ENCODE peak calls at places on chromosomes 5 and 9, in six cellular contexts. One of them, this sample, is unnamed.

GRCh38 chr5:95331358-95331757 is 46.5 kb upstream of the MCTP1 start:
- DNase-seq in HCT116: no peak
- DNase-seq in SK-N-SH: no peak
- DNase-seq in GM23338: no peak
- DNase-seq in hepatocyte: no peak
- DNase-seq in MM.1S: no peak
- DNase-seq in this sample: no peak

GRCh38 chr5:133870661-133871060 is 97.8 kb downstream of the C5orf15 start:
- DNase-seq in HCT116: no peak
- DNase-seq in SK-N-SH: no peak
- DNase-seq in GM23338: no peak
- DNase-seq in hepatocyte: no peak
- DNase-seq in MM.1S: no peak
- DNase-seq in this sample: peak; percentile 78

GRCh38 chr9:113702423-113702755 is 173.7 kb upstream of the ZNF618 start:
- DNase-seq in HCT116: no peak
- DNase-seq in SK-N-SH: no peak
- DNase-seq in GM23338: no peak
- DNase-seq in hepatocyte: no peak
- DNase-seq in MM.1S: no peak
- DNase-seq in this sample: no peak

GRCh38 chr5:136034492-136034891 is 5.7 kb downstream of the TGFBI start:
- DNase-seq in HCT116: no peak
- DNase-seq in SK-N-SH: no peak
- DNase-seq in GM23338: no peak
- DNase-seq in hepatocyte: no peak
- DNase-seq in MM.1S: no peak
- DNase-seq in this sample: no peak

GRCh38 chr5:119368238-119368630 is 12.4 kb downstream of the TNFAIP8 start:
- DNase-seq in HCT116: no peak
- DNase-seq in SK-N-SH: no peak
- DNase-seq in GM23338: no peak
- DNase-seq in hepatocyte: no peak
- DNase-seq in MM.1S: peak; percentile 39
- DNase-seq in this sample: no peak

GRCh38 chr5:176364765-176365662 is at the start of gene ARL10:
- DNase-seq in HCT116: no peak
- DNase-seq in SK-N-SH: peak; percentile 91
- DNase-seq in GM23338: peak; percentile 65
- DNase-seq in hepatocyte: peak; percentile 61
- DNase-seq in MM.1S: no peak
- DNase-seq in this sample: peak; percentile 68

GRCh38 chr5:83701886-83702285 is 18.8 kb downstream of the HAPLN1 start:
- DNase-seq in HCT116: no peak
- DNase-seq in SK-N-SH: no peak
- DNase-seq in GM23338: no peak
- DNase-seq in hepatocyte: no peak
- DNase-seq in MM.1S: no peak
- DNase-seq in this sample: peak; percentile 20

GRCh38 chr5:39073759-39074008 is 515 bp downstream of the RICTOR start:
- DNase-seq in HCT116: no peak
- DNase-seq in SK-N-SH: no peak
- DNase-seq in GM23338: no peak
- DNase-seq in hepatocyte: no peak
- DNase-seq in MM.1S: no peak
- DNase-seq in this sample: no peak

GRCh38 chr9:133584559-133585476 is 24.4 kb downstream of the FAM163B start:
- DNase-seq in HCT116: no peak
- DNase-seq in SK-N-SH: peak; percentile 68
- DNase-seq in GM23338: peak; percentile 69
- DNase-seq in hepatocyte: peak; percentile 66
- DNase-seq in MM.1S: no peak
- DNase-seq in this sample: peak; percentile 42

GRCh38 chr9:108643756-108644510 is 211.9 kb downstream of the ACTL7B start:
- DNase-seq in HCT116: no peak
- DNase-seq in SK-N-SH: no peak
- DNase-seq in GM23338: no peak
- DNase-seq in hepatocyte: no peak
- DNase-seq in MM.1S: no peak
- DNase-seq in this sample: peak; percentile 37

GRCh38 chr5:154857091-154857533 is 1.3 kb upstream of the CNOT8 start:
- DNase-seq in HCT116: no peak
- DNase-seq in SK-N-SH: no peak
- DNase-seq in GM23338: peak; percentile 69
- DNase-seq in hepatocyte: no peak
- DNase-seq in MM.1S: peak; percentile 43
- DNase-seq in this sample: peak; percentile 94

GRCh38 chr5:135178476-135179155 is 144.6 kb upstream of the PITX1 start:
- DNase-seq in HCT116: no peak
- DNase-seq in SK-N-SH: no peak
- DNase-seq in GM23338: no peak
- DNase-seq in hepatocyte: no peak
- DNase-seq in MM.1S: no peak
- DNase-seq in this sample: no peak

GRCh38 chr5:14574891-14575496 is 6.6 kb upstream of the OTULINL start:
- DNase-seq in HCT116: no peak
- DNase-seq in SK-N-SH: no peak
- DNase-seq in GM23338: no peak
- DNase-seq in hepatocyte: no peak
- DNase-seq in MM.1S: no peak
- DNase-seq in this sample: no peak

GRCh38 chr5:55096186-55096585 is 6.3 kb upstream of the GZMA start:
- DNase-seq in HCT116: no peak
- DNase-seq in SK-N-SH: no peak
- DNase-seq in GM23338: no peak
- DNase-seq in hepatocyte: no peak
- DNase-seq in MM.1S: no peak
- DNase-seq in this sample: no peak

GRCh38 chr9:74773886-74774479 is 113.7 kb downstream of the TRPM6 start:
- DNase-seq in HCT116: peak; percentile 67
- DNase-seq in SK-N-SH: peak; percentile 56
- DNase-seq in GM23338: peak; percentile 84
- DNase-seq in hepatocyte: peak; percentile 87
- DNase-seq in MM.1S: peak; percentile 80
- DNase-seq in this sample: peak; percentile 78

GRCh38 chr5:68673451-68674180 is 420.2 kb upstream of the SLC30A5 start:
- DNase-seq in HCT116: no peak
- DNase-seq in SK-N-SH: no peak
- DNase-seq in GM23338: no peak
- DNase-seq in hepatocyte: no peak
- DNase-seq in MM.1S: no peak
- DNase-seq in this sample: no peak

DNA sequence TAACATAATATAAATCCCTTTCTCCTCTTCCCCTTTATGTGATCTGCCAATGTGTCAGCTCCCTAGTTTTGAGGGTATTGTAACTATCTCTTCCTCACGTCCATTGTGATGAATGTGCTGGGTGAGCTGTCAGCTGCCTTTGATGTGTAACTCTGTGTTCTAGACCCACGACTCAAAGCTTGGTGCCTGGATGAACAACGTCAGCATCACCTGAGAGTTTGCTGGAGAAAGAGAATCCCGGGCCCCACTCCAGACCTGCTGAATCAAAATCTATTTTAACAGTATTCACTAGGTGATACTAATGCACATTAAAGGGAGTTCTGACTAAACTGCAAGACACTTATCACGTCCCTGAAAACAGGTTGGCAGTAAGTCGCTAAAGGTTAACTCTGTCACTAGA is 423.9 kb upstream of the SLC30A5 start:
- DNase-seq in HCT116: no peak
- DNase-seq in SK-N-SH: no peak
- DNase-seq in GM23338: no peak
- DNase-seq in hepatocyte: no peak
- DNase-seq in MM.1S: no peak
- DNase-seq in this sample: no peak
- H3K4me1 ChIP-seq in HCT116: no peaks in the 10 kb centered on the region
- H3K4me1 ChIP-seq in SK-N-SH: peaks cover 8% of the 10 kb centered on the region
- H3K4me1 ChIP-seq in GM23338: peaks cover 3% of the 10 kb centered on the region
- H3K4me1 ChIP-seq in hepatocyte: peaks cover 11% of the 10 kb centered on the region
- H3K4me1 ChIP-seq in MM.1S: no peaks in the 10 kb centered on the region
- H3K4me1 ChIP-seq in this sample: no peaks in the 10 kb centered on the region

GRCh38 chr9:128107260-128107970 is 20.1 kb downstream of the PTGES2 start:
- DNase-seq in HCT116: no peak
- DNase-seq in SK-N-SH: no peak
- DNase-seq in GM23338: no peak
- DNase-seq in hepatocyte: no peak
- DNase-seq in MM.1S: no peak
- DNase-seq in this sample: no peak

GRCh38 chr9:128108784-128109709 is 18.5 kb downstream of the PTGES2 start:
- DNase-seq in HCT116: no peak
- DNase-seq in SK-N-SH: peak; percentile 24
- DNase-seq in GM23338: no peak
- DNase-seq in hepatocyte: peak; percentile 28
- DNase-seq in MM.1S: no peak
- DNase-seq in this sample: no peak

GRCh38 chr9:128106940-128107259 is 20.6 kb downstream of the PTGES2 start:
- DNase-seq in HCT116: no peak
- DNase-seq in SK-N-SH: no peak
- DNase-seq in GM23338: no peak
- DNase-seq in hepatocyte: no peak
- DNase-seq in MM.1S: no peak
- DNase-seq in this sample: no peak

GRCh38 chr9:128106181-128106939 is 21.2 kb downstream of the PTGES2 start:
- DNase-seq in HCT116: no peak
- DNase-seq in SK-N-SH: peak; percentile 16
- DNase-seq in GM23338: no peak
- DNase-seq in hepatocyte: no peak
- DNase-seq in MM.1S: no peak
- DNase-seq in this sample: no peak

GRCh38 chr9:128107971-128108783 is 19.4 kb downstream of the PTGES2 start:
- DNase-seq in HCT116: no peak
- DNase-seq in SK-N-SH: peak; percentile 19
- DNase-seq in GM23338: no peak
- DNase-seq in hepatocyte: peak; percentile 7
- DNase-seq in MM.1S: no peak
- DNase-seq in this sample: no peak
- TF ChIP-seq EZH2phosphoT487 in HCT116: no peak
- TF ChIP-seq EZH2phosphoT487 in SK-N-SH: no peak
- TF ChIP-seq EZH2phosphoT487 in GM23338: no peak
- TF ChIP-seq EZH2phosphoT487 in hepatocyte: no peak
- TF ChIP-seq EZH2phosphoT487 in MM.1S: no peak
- TF ChIP-seq EZH2phosphoT487 in this sample: no peak

DNA sequence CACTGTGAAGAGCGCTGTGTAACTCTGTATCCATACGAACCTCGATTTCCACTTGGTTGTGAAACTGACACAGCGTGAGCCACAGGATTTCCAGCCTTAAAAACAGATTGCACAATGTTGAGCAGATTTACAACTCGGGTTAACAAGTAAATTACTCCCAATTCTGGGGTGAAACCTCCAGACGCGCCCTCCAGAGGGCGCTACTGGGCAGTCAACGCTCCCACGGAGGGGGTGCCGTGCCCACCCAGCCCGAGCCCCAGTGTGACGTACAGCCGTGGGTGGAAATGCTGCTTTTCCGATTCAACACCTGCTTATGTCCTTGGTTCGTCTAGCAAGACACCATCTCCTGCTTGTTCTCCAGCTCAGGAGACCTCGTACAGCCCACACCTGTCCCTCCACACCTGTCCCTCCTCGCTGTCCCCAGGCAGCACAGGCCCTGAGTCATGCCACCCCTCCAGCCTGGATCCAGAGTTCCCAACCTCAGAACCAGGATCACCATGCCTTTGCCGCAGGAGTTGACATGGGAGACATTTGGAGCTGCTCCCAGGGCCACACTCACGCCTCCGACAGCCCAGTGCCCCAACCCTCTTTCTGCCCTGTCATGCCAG is 34.4 kb upstream of the SLC6A3 start:
- DNase-seq in HCT116: no peak
- DNase-seq in SK-N-SH: peak; percentile 87
- DNase-seq in GM23338: peak; percentile 65
- DNase-seq in hepatocyte: peak; percentile 62
- DNase-seq in MM.1S: no peak
- DNase-seq in this sample: peak; percentile 77
- H3K4me1 ChIP-seq in HCT116: no peaks in the 10 kb centered on the region
- H3K4me1 ChIP-seq in SK-N-SH: no peaks in the 10 kb centered on the region
- H3K4me1 ChIP-seq in GM23338: no peaks in the 10 kb centered on the region
- H3K4me1 ChIP-seq in hepatocyte: no peaks in the 10 kb centered on the region
- H3K4me1 ChIP-seq in MM.1S: no peaks in the 10 kb centered on the region
- H3K4me1 ChIP-seq in this sample: no peaks in the 10 kb centered on the region

GRCh38 chr5:59793000-59793399 is 100.5 kb downstream of the PDE4D start:
- DNase-seq in HCT116: no peak
- DNase-seq in SK-N-SH: no peak
- DNase-seq in GM23338: no peak
- DNase-seq in hepatocyte: no peak
- DNase-seq in MM.1S: no peak
- DNase-seq in this sample: peak; percentile 95

GRCh38 chr5:59790399-59791130 is 103.0 kb downstream of the PDE4D start:
- DNase-seq in HCT116: no peak
- DNase-seq in SK-N-SH: no peak
- DNase-seq in GM23338: no peak
- DNase-seq in hepatocyte: no peak
- DNase-seq in MM.1S: peak; percentile 35
- DNase-seq in this sample: peak; percentile 32

GRCh38 chr5:59789894-59790293 is 103.6 kb downstream of the PDE4D start:
- DNase-seq in HCT116: no peak
- DNase-seq in SK-N-SH: no peak
- DNase-seq in GM23338: no peak
- DNase-seq in hepatocyte: no peak
- DNase-seq in MM.1S: no peak
- DNase-seq in this sample: no peak

GRCh38 chr5:59791602-59792001 is 101.9 kb downstream of the PDE4D start:
- DNase-seq in HCT116: no peak
- DNase-seq in SK-N-SH: no peak
- DNase-seq in GM23338: no peak
- DNase-seq in hepatocyte: no peak
- DNase-seq in MM.1S: no peak
- DNase-seq in this sample: no peak

DNA sequence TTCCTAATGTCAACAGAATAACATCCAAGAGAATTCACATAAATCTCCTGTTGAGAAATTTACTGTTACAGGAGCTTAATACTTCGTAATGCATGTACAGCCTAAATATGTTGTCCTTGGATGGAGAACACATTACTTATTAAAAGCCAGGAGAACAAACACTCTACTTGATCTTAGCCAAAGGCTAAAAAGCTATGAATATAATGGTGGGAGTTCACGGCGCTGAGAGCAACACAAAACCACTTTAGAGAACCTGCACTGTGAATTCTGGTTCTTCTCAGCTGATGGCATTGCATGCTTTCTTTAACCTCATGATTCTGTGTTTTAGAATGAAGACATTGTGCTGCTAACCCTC is 102.4 kb downstream of the PDE4D start:
- DNase-seq in HCT116: no peak
- DNase-seq in SK-N-SH: no peak
- DNase-seq in GM23338: no peak
- DNase-seq in hepatocyte: no peak
- DNase-seq in MM.1S: no peak
- DNase-seq in this sample: no peak
- TF ChIP-seq EZH2phosphoT487 in HCT116: no peak
- TF ChIP-seq EZH2phosphoT487 in SK-N-SH: no peak
- TF ChIP-seq EZH2phosphoT487 in GM23338: no peak
- TF ChIP-seq EZH2phosphoT487 in hepatocyte: no peak
- TF ChIP-seq EZH2phosphoT487 in MM.1S: no peak
- TF ChIP-seq EZH2phosphoT487 in this sample: no peak

GRCh38 chr5:32443541-32444190 is 874 bp downstream of the ZFR start:
- DNase-seq in HCT116: no peak
- DNase-seq in SK-N-SH: peak; percentile 87
- DNase-seq in GM23338: peak; percentile 74
- DNase-seq in hepatocyte: peak; percentile 76
- DNase-seq in MM.1S: peak; percentile 26
- DNase-seq in this sample: peak; percentile 71
- H3K4me1 ChIP-seq in HCT116: peaks cover 22% of the 10 kb centered on the region
- H3K4me1 ChIP-seq in SK-N-SH: peaks cover 14% of the 10 kb centered on the region
- H3K4me1 ChIP-seq in GM23338: peaks cover 39% of the 10 kb centered on the region
- H3K4me1 ChIP-seq in hepatocyte: peaks cover 24% of the 10 kb centered on the region
- H3K4me1 ChIP-seq in MM.1S: peaks cover 19% of the 10 kb centered on the region
- H3K4me1 ChIP-seq in this sample: peaks cover 20% of the 10 kb centered on the region